ENCODE peak calls at places on chromosome 9, in four cellular contexts. G, Q, S and U are unnamed samples.
A peak's percentile ranks its signal among the peaks of the same experiment; 100 is the strongest.

GRCh38 chr9:35729700-35730485 is 2.1 kb downstream of the TLN1 start:
- DNase-seq in Q (peak; percentile 41), S (peak; percentile 85), G (peak; percentile 28), U (no peak)

GRCh38 chr9:108078823-108079222 is 589.3 kb upstream of the KLF4 start:
- DNase-seq in G (no peak), Q (no peak), S (no peak), U (no peak)

GRCh38 chr9:5416962-5417361 is 20.8 kb downstream of the PLGRKT start:
- DNase-seq in Q (no peak), S (no peak), G (no peak), U (no peak)

GRCh38 chr9:137445930-137446431 is 4.8 kb upstream of the ENTPD8 start:
- DNase-seq in S (no peak), G (no peak), Q (no peak), U (no peak)

GRCh38 chr9:69157751-69158466 is 16.2 kb upstream of the TJP2 start:
- DNase-seq in G (no peak), Q (no peak), S (no peak), U (no peak)

GRCh38 chr9:124254261-124254682 is 3.5 kb upstream of the NEK6 start:
- DNase-seq in Q (no peak), S (no peak), G (no peak), U (peak; percentile 96)

GRCh38 chr9:116288658-116289057 is 135.1 kb downstream of the PAPPA start:
- DNase-seq in Q (no peak), G (no peak), S (peak; percentile 15), U (no peak)

GRCh38 chr9:131302244-131303075 is 12.9 kb downstream of the PLPP7 start:
- DNase-seq in S (no peak), Q (no peak), G (no peak), U (no peak)

GRCh38 chr9:108536836-108537601 is 318.8 kb downstream of the ACTL7B start:
- DNase-seq in G (no peak), S (no peak), Q (no peak), U (no peak)

GRCh38 chr9:117092582-117092981 is 322.3 kb downstream of the ASTN2 start:
- DNase-seq in Q (no peak), S (no peak), G (no peak), U (no peak)

GRCh38 chr9:1929722-1930621 is 85.2 kb upstream of the SMARCA2 start:
- DNase-seq in Q (no peak), G (no peak), S (peak; percentile 14), U (peak; percentile 84)

GRCh38 chr9:79665926-79666325 is 94.2 kb downstream of the TLE4 start:
- DNase-seq in G (no peak), Q (no peak), S (no peak), U (no peak)

GRCh38 chr9:83582026-83582425 is 40.9 kb upstream of the IDNK start:
- DNase-seq in G (no peak), Q (no peak), S (no peak), U (no peak)

GRCh38 chr9:129289131-129289731 is 111.2 kb upstream of the IER5L start:
- DNase-seq in S (no peak), G (no peak), Q (no peak), U (no peak)

GRCh38 chr9:34380034-34380510 is 3.4 kb upstream of the MYORG start:
- DNase-seq in S (no peak), G (peak; percentile 40), Q (no peak), U (no peak)

GRCh38 chr9:123069010-123069481 is 35.6 kb downstream of the GPR21 start:
- DNase-seq in S (no peak), G (no peak), Q (no peak), U (no peak)

GRCh38 chr9:125913551-125913950 is 166.4 kb downstream of the PBX3 start:
- DNase-seq in Q (no peak), G (no peak), S (no peak), U (no peak)

GRCh38 chr9:4850611-4851010 is 57.9 kb downstream of the RCL1 start:
- DNase-seq in G (no peak), S (peak; percentile 28), Q (no peak), U (no peak)

GRCh38 chr9:20906326-20906725 is 125.1 kb downstream of the HACD4 start:
- DNase-seq in S (no peak), G (no peak), Q (no peak), U (no peak)

GRCh38 chr9:116842658-116843057 is 155.6 kb downstream of the TRIM32 start:
- DNase-seq in G (peak; percentile 77), Q (peak; percentile 6), S (no peak), U (no peak)

GRCh38 chr9:111601237-111602018 is 2.0 kb upstream of the PTGR1 start:
- DNase-seq in G (no peak), S (peak; percentile 32), Q (peak; percentile 70), U (no peak)

GRCh38 chr9:20253635-20254034 is 368.7 kb downstream of the MLLT3 start:
- DNase-seq in S (no peak), Q (no peak), G (no peak), U (no peak)

GRCh38 chr9:88988796-88989641 is 2.2 kb upstream of the S1PR3 start:
- DNase-seq in G (no peak), Q (no peak), S (no peak), U (no peak)

GRCh38 chr9:90095682-90096081 is 490.9 kb downstream of the GADD45G start:
- DNase-seq in S (no peak), G (no peak), Q (no peak), U (no peak)

GRCh38 chr9:7234144-7234543 is 476.4 kb downstream of the KDM4C start:
- DNase-seq in S (peak; percentile 57), G (peak; percentile 85), Q (peak; percentile 52), U (no peak)

GRCh38 chr9:70683841-70684240 is 269.4 kb upstream of the KLF9 start:
- DNase-seq in S (no peak), G (no peak), Q (no peak), U (no peak)

GRCh38 chr9:95766906-95767305 is 108.6 kb upstream of the ERCC6L2 start:
- DNase-seq in S (no peak), Q (no peak), G (no peak), U (no peak)

GRCh38 chr9:95063300-95063699 is 254.2 kb downstream of the FANCC start:
- DNase-seq in S (no peak), Q (no peak), G (no peak), U (no peak)

GRCh38 chr9:38681747-38682227 is 38.1 kb downstream of the FAM240B start:
- DNase-seq in S (no peak), G (no peak), Q (no peak), U (no peak)

GRCh38 chr9:107504585-107505455 is 15.3 kb upstream of the KLF4 start:
- DNase-seq in S (no peak), Q (peak; percentile 90), G (no peak), U (no peak)

GRCh38 chr9:91433180-91433579 is 9.5 kb upstream of the NFIL3 start:
- DNase-seq in Q (peak; percentile 71), S (peak; percentile 29), G (no peak), U (no peak)

GRCh38 chr9:22469928-22470544 is 23.4 kb downstream of the DMRTA1 start:
- DNase-seq in G (peak; percentile 32), Q (peak; percentile 24), S (no peak), U (peak; percentile 3)

GRCh38 chr9:69131682-69132081 is 42.4 kb upstream of the TJP2 start:
- DNase-seq in S (no peak), G (no peak), Q (peak; percentile 93), U (no peak)

GRCh38 chr9:12696931-12697622 is 3.9 kb downstream of the TYRP1 start:
- DNase-seq in Q (no peak), S (no peak), G (no peak), U (no peak)

GRCh38 chr9:110880123-110880522 is 158.1 kb downstream of the LPAR1 start:
- DNase-seq in G (no peak), Q (no peak), S (no peak), U (no peak)

GRCh38 chr9:137089232-137089947 is 2.6 kb downstream of the MAN1B1 start:
- DNase-seq in S (no peak), G (no peak), Q (no peak), U (no peak)

GRCh38 chr9:113558632-113559502 is 95.3 kb downstream of the RGS3 start:
- DNase-seq in S (peak; percentile 47), G (no peak), Q (peak; percentile 83), U (no peak)

GRCh38 chr9:113560621-113560915 is 97.0 kb downstream of the RGS3 start:
- DNase-seq in Q (no peak), S (no peak), G (no peak), U (no peak)

GRCh38 chr9:113559834-113560620 is 96.5 kb downstream of the RGS3 start:
- DNase-seq in Q (no peak), G (no peak), S (no peak), U (no peak)

GRCh38 chr9:113562653-113563381 is 99.3 kb downstream of the RGS3 start:
- DNase-seq in G (no peak), S (no peak), Q (no peak), U (no peak)

GRCh38 chr9:113556877-113557593 is 93.5 kb downstream of the RGS3 start:
- DNase-seq in G (no peak), Q (no peak), S (no peak), U (no peak)
- TF ChIP-seq ATF3 in G (no peak), Q (no peak), S (no peak), U (no peak)

GRCh38 chr9:28056006-28056405 is 482.7 kb upstream of the C9orf72 start:
- DNase-seq in S (no peak), Q (no peak), G (no peak), U (no peak)

GRCh38 chr9:28056466-28056865 is 483.2 kb upstream of the C9orf72 start:
- DNase-seq in G (no peak), Q (no peak), S (no peak), U (no peak)

GRCh38 chr9:28051559-28051958 is 478.3 kb upstream of the C9orf72 start:
- DNase-seq in S (no peak), Q (no peak), G (no peak), U (no peak)

GRCh38 chr9:28052104-28052503 is 478.8 kb upstream of the C9orf72 start:
- DNase-seq in G (no peak), S (no peak), Q (no peak), U (no peak)

GRCh38 chr9:28053378-28053777 is 480.1 kb upstream of the C9orf72 start:
- DNase-seq in Q (no peak), G (no peak), S (no peak), U (no peak)
- TF ChIP-seq TCF7 in Q (no peak), G (no peak), S (no peak), U (no peak)

GRCh38 chr9:76109953-76110352 is 219.5 kb downstream of the PCSK5 start:
- DNase-seq in G (no peak), S (no peak), Q (no peak), U (no peak)
- TF ChIP-seq ATF3 in G (no peak), S (no peak), Q (no peak), U (no peak)

DNA sequence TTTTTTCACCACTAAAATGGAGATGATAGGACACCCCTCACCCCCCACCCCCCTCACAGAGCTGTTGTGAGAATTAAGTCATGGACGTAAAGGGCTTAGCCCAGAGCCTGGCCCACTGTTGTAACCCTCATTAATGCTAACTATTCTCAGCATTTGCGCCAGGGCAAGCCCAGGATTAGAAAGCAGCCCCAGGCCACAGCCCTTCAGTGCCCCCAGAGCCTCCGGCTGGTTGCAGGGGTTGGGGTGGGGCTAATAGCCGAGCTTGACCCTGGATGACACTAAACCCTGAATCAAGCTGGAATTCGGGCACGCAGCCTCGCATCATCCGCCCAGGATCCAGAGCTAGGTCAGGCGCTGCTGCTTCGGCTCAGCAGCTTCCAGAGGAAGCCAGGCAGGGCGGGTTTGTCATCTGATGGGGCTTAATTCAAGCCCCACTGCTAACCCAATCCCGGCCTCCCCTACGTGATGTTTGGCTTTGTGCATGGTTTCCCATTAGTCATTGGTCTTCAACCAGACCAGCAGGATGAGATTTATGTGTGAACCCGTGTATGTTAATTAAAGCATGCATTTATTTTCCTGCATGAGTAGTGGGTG is 1.2 kb upstream of the MEGF9 start:
- DNase-seq in S (peak; percentile 12), G (peak; percentile 43), Q (no peak), U (no peak)
- TF ChIP-seq TCF7 in S (no peak), G (no peak), Q (no peak), U (no peak)

GRCh38 chr9:109640232-109641078 is 139.5 kb upstream of the PALM2AKAP2 start:
- DNase-seq in S (no peak), Q (no peak), G (peak; percentile 68), U (no peak)
- TF ChIP-seq ATF3 in S (no peak), Q (no peak), G (no peak), U (no peak)